ENCODE peak calls at places on chromosomes 2 and 18, in six cellular contexts. L is NT2/D1, I is HCT116, B is K562, M is H1, Y is GM12878. J is an unnamed sample.

GRCh38 chr2:181955010-181955409 is 30.6 kb upstream of the PPP1R1C start:
- DNase-seq in M (no peak), L (no peak), B (no peak), Y (no peak), I (peak; percentile 86), J (no peak)

GRCh38 chr2:230472619-230473018 is 56.6 kb downstream of the SP100 start:
- DNase-seq in Y (peak; percentile 34), B (no peak), I (peak; percentile 16), L (no peak), M (no peak), J (no peak)

GRCh38 chr2:215848679-215849078 is 164.7 kb downstream of the MREG start:
- DNase-seq in Y (no peak), M (no peak), I (no peak), L (no peak), B (no peak), J (no peak)

GRCh38 chr18:75694292-75694691 is 266.8 kb upstream of the SMIM21 start:
- DNase-seq in L (no peak), M (no peak), I (no peak), B (no peak), Y (no peak), J (no peak)

GRCh38 chr18:76368976-76369375 is 126.1 kb downstream of the ZNF516 start:
- DNase-seq in I (no peak), B (no peak), Y (no peak), M (no peak), L (no peak), J (no peak)

GRCh38 chr2:235216901-235217300 is 265.1 kb downstream of the SH3BP4 start:
- DNase-seq in L (no peak), I (no peak), M (no peak), Y (no peak), B (no peak), J (no peak)

GRCh38 chr18:21740724-21741510 is at the start of gene MIB1:
- DNase-seq in L (peak; percentile 92), I (peak; percentile 89), M (peak; percentile 99), B (peak; percentile 71), Y (peak; percentile 83), J (no peak)

GRCh38 chr2:232504438-232504837 is 15.8 kb upstream of the PRSS56 start:
- DNase-seq in Y (no peak), I (no peak), M (no peak), L (no peak), B (no peak), J (no peak)

GRCh38 chr2:64857581-64858471 is 131.4 kb upstream of the SLC1A4 start:
- DNase-seq in B (no peak), I (no peak), L (no peak), Y (no peak), M (no peak), J (no peak)

GRCh38 chr2:170255971-170256370 is 78.0 kb downstream of the MYO3B start:
- DNase-seq in I (no peak), M (no peak), B (no peak), L (no peak), Y (no peak), J (no peak)

GRCh38 chr2:231452799-231453508 is 11.3 kb downstream of the NCL start:
- DNase-seq in Y (no peak), B (no peak), I (no peak), L (no peak), M (peak; percentile 65), J (peak; percentile 23)

GRCh38 chr2:207008105-207008990 is 69.0 kb downstream of the CPO start:
- DNase-seq in I (no peak), B (peak; percentile 7), M (no peak), Y (no peak), L (peak; percentile 89), J (no peak)

GRCh38 chr18:60117321-60117720 is 217.5 kb downstream of the PMAIP1 start:
- DNase-seq in B (no peak), I (no peak), Y (no peak), L (no peak), M (no peak), J (no peak)

GRCh38 chr2:191591025-191591424 is 86.9 kb upstream of the NABP1 start:
- DNase-seq in I (no peak), M (no peak), L (no peak), Y (no peak), B (no peak), J (no peak)

GRCh38 chr18:22167471-22168151 is 1.8 kb upstream of the GATA6 start:
- DNase-seq in I (no peak), M (peak; percentile 64), Y (no peak), L (no peak), B (no peak), J (no peak)

GRCh38 chr2:216146573-216146972 is 37.4 kb downstream of the XRCC5 start:
- DNase-seq in L (no peak), I (no peak), Y (no peak), M (no peak), B (no peak), J (no peak)

GRCh38 chr2:173427887-173428683 is 73.4 kb downstream of the CDCA7 start:
- DNase-seq in L (no peak), B (no peak), I (no peak), M (no peak), Y (no peak), J (peak; percentile 21)
- TF ChIP-seq ZNF274 in L (no peak), B (no peak), I (no peak), M (no peak), Y (no peak), J (no peak)

GRCh38 chr2:1088192-1088860 is 137.7 kb downstream of the SNTG2 start:
- DNase-seq in B (no peak), I (no peak), Y (no peak), M (no peak), L (no peak), J (no peak)

GRCh38 chr2:1097086-1097485 is 146.4 kb downstream of the SNTG2 start:
- DNase-seq in Y (no peak), B (no peak), L (no peak), M (no peak), I (no peak), J (no peak)

GRCh38 chr2:1088941-1089340 is 138.3 kb downstream of the SNTG2 start:
- DNase-seq in L (no peak), M (no peak), I (no peak), B (no peak), Y (no peak), J (no peak)

DNA sequence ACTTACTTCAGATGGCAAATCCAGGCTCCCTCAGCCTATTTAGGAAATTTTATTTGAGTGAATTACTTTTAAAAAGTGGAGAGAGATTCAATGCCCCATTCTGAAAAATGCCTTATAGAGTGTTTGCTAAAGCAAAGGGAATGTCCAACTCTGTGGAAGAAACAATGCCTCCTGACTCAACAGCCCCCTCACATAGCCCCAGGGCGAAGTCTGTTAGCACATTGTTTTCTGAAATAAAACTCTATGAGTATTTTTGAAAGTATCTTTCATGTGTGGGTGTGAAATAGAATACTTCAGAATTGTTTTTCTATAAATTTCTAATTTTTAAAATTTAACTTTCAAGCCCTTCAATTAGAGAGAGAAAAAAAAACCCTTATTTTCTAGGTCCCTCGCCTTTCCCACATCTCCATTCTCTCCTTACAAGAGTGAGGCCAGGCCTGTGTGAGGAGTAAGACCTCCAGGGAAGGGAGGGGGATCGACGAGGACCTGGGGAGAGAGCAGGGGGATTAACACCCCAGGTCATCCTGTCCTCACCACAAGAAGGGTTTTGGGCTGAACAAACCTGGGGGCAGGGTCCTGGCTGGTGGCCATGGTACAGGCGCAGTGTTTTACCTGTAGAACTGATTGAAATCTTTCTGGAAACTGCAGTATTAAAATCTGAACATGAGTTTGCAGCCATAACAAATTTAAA is 141.4 kb downstream of the SNTG2 start:
- DNase-seq in B (no peak), Y (no peak), L (no peak), M (no peak), I (no peak), J (no peak)
- TF ChIP-seq ZNF274 in B (no peak), Y (no peak), L (no peak), M (no peak), I (no peak), J (no peak)

GRCh38 chr2:68889500-68889899 is 18.3 kb upstream of the BMP10 start:
- DNase-seq in I (no peak), M (no peak), B (no peak), L (no peak), Y (no peak), J (no peak)

GRCh38 chr2:68885074-68885810 is 14.0 kb upstream of the BMP10 start:
- DNase-seq in M (no peak), L (no peak), B (no peak), I (no peak), Y (no peak), J (no peak)

GRCh38 chr2:68888038-68888704 is 17.0 kb upstream of the BMP10 start:
- DNase-seq in B (no peak), L (no peak), Y (no peak), M (no peak), I (no peak), J (peak; percentile 47)

GRCh38 chr2:68885811-68886075 is 14.5 kb upstream of the BMP10 start:
- DNase-seq in L (no peak), B (no peak), I (no peak), Y (no peak), M (no peak), J (no peak)

DNA sequence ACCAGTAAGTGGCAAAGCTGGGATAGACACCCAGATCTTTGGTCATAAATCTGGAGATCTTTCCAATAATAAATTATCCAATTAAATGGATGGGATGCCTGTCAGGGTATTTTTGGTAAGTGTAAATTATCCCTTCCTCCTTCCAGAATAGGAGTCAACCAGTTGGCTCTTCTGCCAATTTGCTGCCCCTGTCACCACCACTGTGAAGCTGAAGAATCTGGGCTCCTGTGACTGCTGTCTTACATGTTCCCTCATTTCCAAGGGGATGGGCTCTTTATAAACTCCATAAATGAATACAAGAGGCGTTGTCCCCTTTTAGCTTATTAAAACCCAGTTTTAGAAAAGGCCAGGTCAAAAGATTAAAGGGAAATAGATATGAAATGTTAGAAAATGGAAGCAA is 17.8 kb upstream of the BMP10 start:
- DNase-seq in L (no peak), M (no peak), I (no peak), Y (no peak), B (no peak), J (no peak)
- TF ChIP-seq ZNF274 in L (no peak), M (no peak), I (no peak), Y (no peak), B (no peak), J (no peak)

GRCh38 chr2:156190532-156190931 is 142.0 kb downstream of the NR4A2 start:
- DNase-seq in M (no peak), B (no peak), Y (no peak), L (no peak), I (no peak), J (no peak)

GRCh38 chr2:156191547-156191946 is 141.0 kb downstream of the NR4A2 start:
- DNase-seq in I (no peak), B (no peak), M (no peak), L (no peak), Y (no peak), J (no peak)

GRCh38 chr2:156192468-156192867 is 140.1 kb downstream of the NR4A2 start:
- DNase-seq in M (no peak), Y (peak; percentile 3), B (no peak), I (no peak), L (no peak), J (no peak)

GRCh38 chr2:156199588-156199987 is 132.9 kb downstream of the NR4A2 start:
- DNase-seq in B (no peak), Y (no peak), M (no peak), L (no peak), I (no peak), J (no peak)

DNA sequence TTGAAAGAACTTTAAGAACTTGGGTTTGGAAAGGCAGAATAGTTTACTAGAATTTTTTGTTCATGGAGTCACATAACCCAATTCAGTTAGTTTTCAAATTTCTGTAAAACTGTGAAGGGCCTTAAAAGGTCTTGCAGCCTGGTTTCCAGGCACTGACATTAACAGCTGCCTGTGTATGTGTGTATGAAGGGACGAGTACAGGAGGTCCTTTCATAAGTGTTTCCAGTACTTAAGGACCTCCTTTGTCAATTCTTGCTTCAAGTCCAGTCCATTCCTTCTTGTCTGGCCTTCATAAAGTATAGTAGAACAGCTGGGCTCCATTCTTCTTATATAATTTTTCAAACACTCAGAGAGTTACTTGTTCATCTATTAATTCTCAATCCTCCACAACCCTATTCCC is 136.5 kb downstream of the NR4A2 start:
- DNase-seq in I (no peak), L (no peak), M (no peak), Y (no peak), B (no peak), J (no peak)
- TF ChIP-seq ZNF274 in I (no peak), L (no peak), M (no peak), Y (no peak), B (no peak), J (no peak)